ENCODE peak calls at places on chromosomes 13 and 19, in four cellular contexts. B is activated CD8-positive, alpha-beta T cell treated with anti-CD3 and anti-CD28 coated beads, Interleukin-2, amount 10 ng/mL, durations not matched to agents 7 days and 5 days; P is activated T-helper 1 cell treated with Interleukin-2 at 50 U/mL for 16 hours; L is stimulated activated CD8-positive, alpha-beta memory T cell treated with anti-CD3 and anti-CD28 coated beads, Interleukin-12 subunit alpha, Interleukin-12 subunit beta, amount 100 ng/mL, for 4 hours. C is an unnamed sample.

GRCh38 chr13:33832872-33833271 is 14.9 kb downstream of the RFC3 start:
- DNase-seq in B (no peak), P (no peak), L (no peak), C (no peak)

GRCh38 chr13:99086869-99087129 is 108.9 kb upstream of the DOCK9 start:
- DNase-seq in B (peak), P (peak), L (no peak), C (no peak)

GRCh38 chr13:20901668-20902437 is 693 bp downstream of the XPO4 start:
- DNase-seq in B (peak), P (no peak), L (no peak), C (peak)

GRCh38 chr19:37983916-37984315 is 76.9 kb downstream of the SIPA1L3 start:
- DNase-seq in B (no peak), P (no peak), L (no peak), C (no peak)

GRCh38 chr13:50645092-50645491 is 198.4 kb downstream of the DLEU7 start:
- DNase-seq in B (no peak), P (no peak), L (no peak), C (no peak)

GRCh38 chr13:25375727-25376358 is 4.1 kb downstream of the ATP8A2 start:
- DNase-seq in B (peak), P (no peak), L (no peak), C (no peak)

GRCh38 chr19:32824906-32825608 is 44.5 kb downstream of the SLC7A9 start:
- DNase-seq in B (no peak), P (no peak), L (no peak), C (no peak)

GRCh38 chr19:11381535-11382369 is 2.4 kb downstream of the EPOR start:
- DNase-seq in B (peak), P (peak), L (peak), C (peak)

GRCh38 chr19:1251233-1251502 is 2.8 kb downstream of the MIDN start:
- DNase-seq in B (no peak), P (no peak), L (no peak), C (no peak)

GRCh38 chr19:12841094-12841493 is 2.8 kb downstream of the MAST1 start:
- DNase-seq in B (peak), P (no peak), L (no peak), C (no peak)

GRCh38 chr13:29577135-29578051 is 18.1 kb downstream of the SLC7A1 start:
- DNase-seq in B (no peak), P (no peak), L (no peak), C (no peak)

GRCh38 chr13:73275163-73275562 is 216.4 kb downstream of the KLF5 start:
- DNase-seq in B (peak), P (no peak), L (no peak), C (no peak)